ENCODE peak calls at places on chromosome 16, in five cellular contexts. One of them, this sample, is unnamed.

GRCh38 chr16:54938351-54939346 is 8.0 kb downstream of the IRX5 start:
- DNase-seq in effector memory CD4-positive, alpha-beta T cell: no peak
- DNase-seq in islet precursor cell: peak
- DNase-seq in EL: no peak
- DNase-seq in choroid plexus epithelial cell: peak
- DNase-seq in this sample: no peak

GRCh38 chr16:79097781-79098180 is 502.8 kb downstream of the MAF start:
- DNase-seq in effector memory CD4-positive, alpha-beta T cell: no peak
- DNase-seq in islet precursor cell: no peak
- DNase-seq in EL: no peak
- DNase-seq in choroid plexus epithelial cell: no peak
- DNase-seq in this sample: no peak

GRCh38 chr16:74623214-74623842 is 16.4 kb upstream of the GLG1 start:
- DNase-seq in effector memory CD4-positive, alpha-beta T cell: no peak
- DNase-seq in islet precursor cell: peak
- DNase-seq in EL: peak
- DNase-seq in choroid plexus epithelial cell: peak
- DNase-seq in this sample: no peak

GRCh38 chr16:47921535-47921934 is 234.3 kb downstream of the ABCC12 start:
- DNase-seq in effector memory CD4-positive, alpha-beta T cell: no peak
- DNase-seq in islet precursor cell: no peak
- DNase-seq in EL: no peak
- DNase-seq in choroid plexus epithelial cell: no peak
- DNase-seq in this sample: no peak

GRCh38 chr16:56950881-56951771 is 10.6 kb upstream of the CETP start:
- DNase-seq in effector memory CD4-positive, alpha-beta T cell: peak
- DNase-seq in islet precursor cell: peak
- DNase-seq in EL: peak
- DNase-seq in choroid plexus epithelial cell: peak
- DNase-seq in this sample: no peak

GRCh38 chr16:56743840-56744239 is 13.9 kb downstream of the NUP93 start:
- DNase-seq in effector memory CD4-positive, alpha-beta T cell: no peak
- DNase-seq in islet precursor cell: peak
- DNase-seq in EL: peak
- DNase-seq in choroid plexus epithelial cell: no peak
- DNase-seq in this sample: no peak

GRCh38 chr16:54506691-54507090 is 220.1 kb upstream of the IRX3 start:
- DNase-seq in effector memory CD4-positive, alpha-beta T cell: no peak
- DNase-seq in islet precursor cell: peak
- DNase-seq in EL: no peak
- DNase-seq in choroid plexus epithelial cell: peak
- DNase-seq in this sample: no peak

GRCh38 chr16:77090062-77090461 is 100.9 kb upstream of the MON1B start:
- DNase-seq in effector memory CD4-positive, alpha-beta T cell: no peak
- DNase-seq in islet precursor cell: no peak
- DNase-seq in EL: no peak
- DNase-seq in choroid plexus epithelial cell: no peak
- DNase-seq in this sample: no peak

GRCh38 chr16:58492066-58492465 is 7.9 kb upstream of the NDRG4 start:
- DNase-seq in effector memory CD4-positive, alpha-beta T cell: no peak
- DNase-seq in islet precursor cell: no peak
- DNase-seq in EL: no peak
- DNase-seq in choroid plexus epithelial cell: no peak
- DNase-seq in this sample: no peak

GRCh38 chr16:16150117-16150877 is 73.0 kb downstream of the ABCC6 start:
- DNase-seq in effector memory CD4-positive, alpha-beta T cell: no peak
- DNase-seq in islet precursor cell: no peak
- DNase-seq in EL: no peak
- DNase-seq in choroid plexus epithelial cell: peak
- DNase-seq in this sample: no peak

GRCh38 chr16:73531021-73531420 is 483.1 kb upstream of the ZFHX3 start:
- DNase-seq in effector memory CD4-positive, alpha-beta T cell: no peak
- DNase-seq in islet precursor cell: no peak
- DNase-seq in EL: no peak
- DNase-seq in choroid plexus epithelial cell: no peak
- DNase-seq in this sample: no peak

GRCh38 chr16:12436201-12436657 is 367.5 kb downstream of the CPPED1 start:
- DNase-seq in effector memory CD4-positive, alpha-beta T cell: no peak
- DNase-seq in islet precursor cell: no peak
- DNase-seq in EL: no peak
- DNase-seq in choroid plexus epithelial cell: no peak
- DNase-seq in this sample: no peak

GRCh38 chr16:27972500-27972899 is 91.0 kb downstream of the GSG1L start:
- DNase-seq in effector memory CD4-positive, alpha-beta T cell: peak
- DNase-seq in islet precursor cell: peak
- DNase-seq in EL: peak
- DNase-seq in choroid plexus epithelial cell: peak
- DNase-seq in this sample: no peak

GRCh38 chr16:84898447-84898846 is 78.7 kb downstream of the CRISPLD2 start:
- DNase-seq in effector memory CD4-positive, alpha-beta T cell: no peak
- DNase-seq in islet precursor cell: no peak
- DNase-seq in EL: no peak
- DNase-seq in choroid plexus epithelial cell: peak
- DNase-seq in this sample: no peak

GRCh38 chr16:78448658-78449327 is 349.3 kb downstream of the WWOX start:
- DNase-seq in effector memory CD4-positive, alpha-beta T cell: no peak
- DNase-seq in islet precursor cell: no peak
- DNase-seq in EL: no peak
- DNase-seq in choroid plexus epithelial cell: no peak
- DNase-seq in this sample: no peak

GRCh38 chr16:89687092-89687940 is 827 bp downstream of the CDK10 start:
- DNase-seq in effector memory CD4-positive, alpha-beta T cell: no peak
- DNase-seq in islet precursor cell: no peak
- DNase-seq in EL: peak
- DNase-seq in choroid plexus epithelial cell: peak
- DNase-seq in this sample: no peak

This sample was measured in GOT3.